ENCODE peak calls at places on chromosomes 5 and 9, in nine cellular contexts. One of them, this sample, is unnamed.
A peak's percentile ranks its signal among the peaks of the same experiment; 100 is the strongest.

GRCh38 chr9:128078504-128079434 is 10.7 kb downstream of the SLC25A25 start:
- DNase-seq in NCI-H774: no peak
- DNase-seq in activated CD8-positive, alpha-beta memory T cell treated with anti-CD3 and anti-CD28 coated beads, Interleukin-2, amount 50 U/mL, for 48 hours: no peak
- DNase-seq in BJ: no peak
- DNase-seq in AG20443: no peak
- DNase-seq in activated CD4-positive, alpha-beta T cell treated with anti-CD3 and anti-CD28 coated beads, Interleukin-2, amount 10 ng/mL, durations not matched to agents 7 days and 5 days: no peak
- DNase-seq in activated T-cell treated with anti-CD3 and anti-CD28 coated beads for 24 hours: no peak
- DNase-seq in left ventricle myocardium inferior: no peak
- DNase-seq in AG04449: no peak
- DNase-seq in this sample: peak; percentile 43

GRCh38 chr5:173334808-173335207 is 6.6 kb upstream of the STC2 start:
- DNase-seq in NCI-H774: no peak
- DNase-seq in activated CD8-positive, alpha-beta memory T cell treated with anti-CD3 and anti-CD28 coated beads, Interleukin-2, amount 50 U/mL, for 48 hours: no peak
- DNase-seq in BJ: no peak
- DNase-seq in AG20443: no peak
- DNase-seq in activated CD4-positive, alpha-beta T cell treated with anti-CD3 and anti-CD28 coated beads, Interleukin-2, amount 10 ng/mL, durations not matched to agents 7 days and 5 days: no peak
- DNase-seq in activated T-cell treated with anti-CD3 and anti-CD28 coated beads for 24 hours: no peak
- DNase-seq in left ventricle myocardium inferior: no peak
- DNase-seq in AG04449: no peak
- DNase-seq in this sample: no peak

GRCh38 chr9:92763721-92764380 is 782 bp downstream of the BICD2 start:
- DNase-seq in NCI-H774: no peak
- DNase-seq in activated CD8-positive, alpha-beta memory T cell treated with anti-CD3 and anti-CD28 coated beads, Interleukin-2, amount 50 U/mL, for 48 hours: peak; percentile 70
- DNase-seq in BJ: no peak
- DNase-seq in AG20443: peak; percentile 46
- DNase-seq in activated CD4-positive, alpha-beta T cell treated with anti-CD3 and anti-CD28 coated beads, Interleukin-2, amount 10 ng/mL, durations not matched to agents 7 days and 5 days: peak; percentile 39
- DNase-seq in activated T-cell treated with anti-CD3 and anti-CD28 coated beads for 24 hours: no peak
- DNase-seq in left ventricle myocardium inferior: peak; percentile 42
- DNase-seq in AG04449: no peak
- DNase-seq in this sample: peak; percentile 75

GRCh38 chr9:130906727-130907416 is 10.3 kb upstream of the QRFP start:
- DNase-seq in NCI-H774: no peak
- DNase-seq in activated CD8-positive, alpha-beta memory T cell treated with anti-CD3 and anti-CD28 coated beads, Interleukin-2, amount 50 U/mL, for 48 hours: no peak
- DNase-seq in BJ: no peak
- DNase-seq in AG20443: no peak
- DNase-seq in activated CD4-positive, alpha-beta T cell treated with anti-CD3 and anti-CD28 coated beads, Interleukin-2, amount 10 ng/mL, durations not matched to agents 7 days and 5 days: no peak
- DNase-seq in activated T-cell treated with anti-CD3 and anti-CD28 coated beads for 24 hours: no peak
- DNase-seq in left ventricle myocardium inferior: no peak
- DNase-seq in AG04449: no peak
- DNase-seq in this sample: no peak

GRCh38 chr5:109823597-109823996 is 133.9 kb downstream of the MAN2A1 start:
- DNase-seq in NCI-H774: no peak
- DNase-seq in activated CD8-positive, alpha-beta memory T cell treated with anti-CD3 and anti-CD28 coated beads, Interleukin-2, amount 50 U/mL, for 48 hours: no peak
- DNase-seq in BJ: no peak
- DNase-seq in AG20443: no peak
- DNase-seq in activated CD4-positive, alpha-beta T cell treated with anti-CD3 and anti-CD28 coated beads, Interleukin-2, amount 10 ng/mL, durations not matched to agents 7 days and 5 days: no peak
- DNase-seq in activated T-cell treated with anti-CD3 and anti-CD28 coated beads for 24 hours: no peak
- DNase-seq in left ventricle myocardium inferior: no peak
- DNase-seq in AG04449: no peak
- DNase-seq in this sample: no peak

GRCh38 chr9:36149197-36149596 is 12.7 kb downstream of the GLIPR2 start:
- DNase-seq in NCI-H774: no peak
- DNase-seq in activated CD8-positive, alpha-beta memory T cell treated with anti-CD3 and anti-CD28 coated beads, Interleukin-2, amount 50 U/mL, for 48 hours: no peak
- DNase-seq in BJ: no peak
- DNase-seq in AG20443: peak; percentile 72
- DNase-seq in activated CD4-positive, alpha-beta T cell treated with anti-CD3 and anti-CD28 coated beads, Interleukin-2, amount 10 ng/mL, durations not matched to agents 7 days and 5 days: no peak
- DNase-seq in activated T-cell treated with anti-CD3 and anti-CD28 coated beads for 24 hours: no peak
- DNase-seq in left ventricle myocardium inferior: no peak
- DNase-seq in AG04449: no peak
- DNase-seq in this sample: no peak

GRCh38 chr5:149411738-149412519 is 32.8 kb upstream of the IL17B start:
- DNase-seq in NCI-H774: no peak
- DNase-seq in activated CD8-positive, alpha-beta memory T cell treated with anti-CD3 and anti-CD28 coated beads, Interleukin-2, amount 50 U/mL, for 48 hours: no peak
- DNase-seq in BJ: no peak
- DNase-seq in AG20443: no peak
- DNase-seq in activated CD4-positive, alpha-beta T cell treated with anti-CD3 and anti-CD28 coated beads, Interleukin-2, amount 10 ng/mL, durations not matched to agents 7 days and 5 days: no peak
- DNase-seq in activated T-cell treated with anti-CD3 and anti-CD28 coated beads for 24 hours: no peak
- DNase-seq in left ventricle myocardium inferior: no peak
- DNase-seq in AG04449: no peak
- DNase-seq in this sample: no peak

GRCh38 chr9:34633851-34634550 is 3.6 kb downstream of the SIGMAR1 start:
- DNase-seq in NCI-H774: peak; percentile 22
- DNase-seq in activated CD8-positive, alpha-beta memory T cell treated with anti-CD3 and anti-CD28 coated beads, Interleukin-2, amount 50 U/mL, for 48 hours: peak; percentile 85
- DNase-seq in BJ: no peak
- DNase-seq in AG20443: peak; percentile 81
- DNase-seq in activated CD4-positive, alpha-beta T cell treated with anti-CD3 and anti-CD28 coated beads, Interleukin-2, amount 10 ng/mL, durations not matched to agents 7 days and 5 days: peak; percentile 83
- DNase-seq in activated T-cell treated with anti-CD3 and anti-CD28 coated beads for 24 hours: peak; percentile 62
- DNase-seq in left ventricle myocardium inferior: peak; percentile 53
- DNase-seq in AG04449: no peak
- DNase-seq in this sample: peak; percentile 73